ENCODE peak calls at places on chromosomes 2 and 18, in nine cellular contexts. One of them, this sample, is unnamed. For H3K27me3 and H3K9me3, the result is how much of the 10 kb centered on the place peaks cover.

GRCh38 chr2:26324903-26325302 is 21.0 kb upstream of the SELENOI start:
- ATAC-seq in lower lobe of right lung: no peak
- ATAC-seq in heart right ventricle: no peak
- ATAC-seq in CD4-positive, alpha-beta T cell: no peak
- ATAC-seq in CD8-positive, alpha-beta T cell: no peak
- ATAC-seq in right cardiac atrium: no peak
- ATAC-seq in upper lobe of left lung: no peak
- ATAC-seq in K562: no peak
- ATAC-seq in upper lobe of right lung: no peak
- ATAC-seq in this sample: no peak

GRCh38 chr2:212465456-212465855 is 73.1 kb downstream of the ERBB4 start:
- ATAC-seq in lower lobe of right lung: no peak
- ATAC-seq in heart right ventricle: no peak
- ATAC-seq in CD4-positive, alpha-beta T cell: no peak
- ATAC-seq in CD8-positive, alpha-beta T cell: no peak
- ATAC-seq in right cardiac atrium: no peak
- ATAC-seq in upper lobe of left lung: no peak
- ATAC-seq in K562: no peak
- ATAC-seq in upper lobe of right lung: no peak
- ATAC-seq in this sample: no peak

GRCh38 chr2:203743441-203743932 is 37.0 kb downstream of the CD28 start:
- ATAC-seq in lower lobe of right lung: peak
- ATAC-seq in heart right ventricle: no peak
- ATAC-seq in CD4-positive, alpha-beta T cell: no peak
- ATAC-seq in CD8-positive, alpha-beta T cell: no peak
- ATAC-seq in right cardiac atrium: no peak
- ATAC-seq in upper lobe of left lung: peak
- ATAC-seq in K562: no peak
- ATAC-seq in upper lobe of right lung: peak
- ATAC-seq in this sample: peak

GRCh38 chr18:44464401-44465185 is 216.1 kb upstream of the SETBP1 start:
- ATAC-seq in lower lobe of right lung: peak
- ATAC-seq in heart right ventricle: no peak
- ATAC-seq in CD4-positive, alpha-beta T cell: no peak
- ATAC-seq in CD8-positive, alpha-beta T cell: no peak
- ATAC-seq in right cardiac atrium: peak
- ATAC-seq in upper lobe of left lung: no peak
- ATAC-seq in K562: no peak
- ATAC-seq in upper lobe of right lung: peak
- ATAC-seq in this sample: peak

GRCh38 chr2:85763831-85764230 is 10.0 kb downstream of the ATOH8 start:
- ATAC-seq in lower lobe of right lung: no peak
- ATAC-seq in heart right ventricle: no peak
- ATAC-seq in CD4-positive, alpha-beta T cell: no peak
- ATAC-seq in CD8-positive, alpha-beta T cell: no peak
- ATAC-seq in right cardiac atrium: no peak
- ATAC-seq in upper lobe of left lung: no peak
- ATAC-seq in K562: no peak
- ATAC-seq in upper lobe of right lung: no peak
- ATAC-seq in this sample: no peak

GRCh38 chr2:58107803-58108710 is 61.5 kb downstream of the VRK2 start:
- ATAC-seq in lower lobe of right lung: peak
- ATAC-seq in heart right ventricle: peak
- ATAC-seq in CD4-positive, alpha-beta T cell: no peak
- ATAC-seq in CD8-positive, alpha-beta T cell: no peak
- ATAC-seq in right cardiac atrium: peak
- ATAC-seq in upper lobe of left lung: peak
- ATAC-seq in K562: no peak
- ATAC-seq in upper lobe of right lung: peak
- ATAC-seq in this sample: peak

GRCh38 chr18:5294618-5295230 is 802 bp downstream of the ZBTB14 start:
- ATAC-seq in lower lobe of right lung: no peak
- ATAC-seq in heart right ventricle: peak
- ATAC-seq in CD4-positive, alpha-beta T cell: peak
- ATAC-seq in CD8-positive, alpha-beta T cell: peak
- ATAC-seq in right cardiac atrium: no peak
- ATAC-seq in upper lobe of left lung: peak
- ATAC-seq in K562: peak
- ATAC-seq in upper lobe of right lung: peak
- ATAC-seq in this sample: no peak

GRCh38 chr2:204321910-204322765 is 223.1 kb upstream of the PARD3B start:
- ATAC-seq in lower lobe of right lung: no peak
- ATAC-seq in heart right ventricle: peak
- ATAC-seq in CD4-positive, alpha-beta T cell: no peak
- ATAC-seq in CD8-positive, alpha-beta T cell: no peak
- ATAC-seq in right cardiac atrium: peak
- ATAC-seq in upper lobe of left lung: peak
- ATAC-seq in K562: no peak
- ATAC-seq in upper lobe of right lung: peak
- ATAC-seq in this sample: peak

GRCh38 chr2:191974676-191975075 is 127.8 kb upstream of the CAVIN2 start:
- ATAC-seq in lower lobe of right lung: no peak
- ATAC-seq in heart right ventricle: no peak
- ATAC-seq in CD4-positive, alpha-beta T cell: no peak
- ATAC-seq in CD8-positive, alpha-beta T cell: no peak
- ATAC-seq in right cardiac atrium: no peak
- ATAC-seq in upper lobe of left lung: no peak
- ATAC-seq in K562: no peak
- ATAC-seq in upper lobe of right lung: no peak
- ATAC-seq in this sample: no peak

GRCh38 chr2:62760555-62760954 is 55.0 kb downstream of the EHBP1 start:
- ATAC-seq in lower lobe of right lung: no peak
- ATAC-seq in heart right ventricle: no peak
- ATAC-seq in CD4-positive, alpha-beta T cell: no peak
- ATAC-seq in CD8-positive, alpha-beta T cell: no peak
- ATAC-seq in right cardiac atrium: no peak
- ATAC-seq in upper lobe of left lung: no peak
- ATAC-seq in K562: no peak
- ATAC-seq in upper lobe of right lung: no peak
- ATAC-seq in this sample: no peak

GRCh38 chr2:85189606-85190270 is 56.5 kb downstream of the TCF7L1 start:
- ATAC-seq in lower lobe of right lung: no peak
- ATAC-seq in heart right ventricle: no peak
- ATAC-seq in CD4-positive, alpha-beta T cell: no peak
- ATAC-seq in CD8-positive, alpha-beta T cell: no peak
- ATAC-seq in right cardiac atrium: no peak
- ATAC-seq in upper lobe of left lung: no peak
- ATAC-seq in K562: no peak
- ATAC-seq in upper lobe of right lung: no peak
- ATAC-seq in this sample: no peak

GRCh38 chr18:3152294-3152693 is 67.5 kb downstream of the MYOM1 start:
- ATAC-seq in lower lobe of right lung: no peak
- ATAC-seq in heart right ventricle: peak
- ATAC-seq in CD4-positive, alpha-beta T cell: no peak
- ATAC-seq in CD8-positive, alpha-beta T cell: no peak
- ATAC-seq in right cardiac atrium: peak
- ATAC-seq in upper lobe of left lung: no peak
- ATAC-seq in K562: no peak
- ATAC-seq in upper lobe of right lung: no peak
- ATAC-seq in this sample: no peak

GRCh38 chr2:8004250-8004681 is 677.6 kb upstream of the ID2 start:
- ATAC-seq in lower lobe of right lung: peak
- ATAC-seq in heart right ventricle: peak
- ATAC-seq in CD4-positive, alpha-beta T cell: no peak
- ATAC-seq in CD8-positive, alpha-beta T cell: no peak
- ATAC-seq in right cardiac atrium: peak
- ATAC-seq in upper lobe of left lung: no peak
- ATAC-seq in K562: peak
- ATAC-seq in upper lobe of right lung: peak
- ATAC-seq in this sample: peak

GRCh38 chr2:236675051-236675450 is 105.4 kb downstream of the ACKR3 start:
- ATAC-seq in lower lobe of right lung: no peak
- ATAC-seq in heart right ventricle: peak
- ATAC-seq in CD4-positive, alpha-beta T cell: no peak
- ATAC-seq in CD8-positive, alpha-beta T cell: no peak
- ATAC-seq in right cardiac atrium: no peak
- ATAC-seq in upper lobe of left lung: no peak
- ATAC-seq in K562: no peak
- ATAC-seq in upper lobe of right lung: no peak
- ATAC-seq in this sample: no peak

GRCh38 chr2:149084924-149085795 is 46.7 kb downstream of the LYPD6B start:
- ATAC-seq in lower lobe of right lung: peak
- ATAC-seq in heart right ventricle: no peak
- ATAC-seq in CD4-positive, alpha-beta T cell: no peak
- ATAC-seq in CD8-positive, alpha-beta T cell: no peak
- ATAC-seq in right cardiac atrium: no peak
- ATAC-seq in upper lobe of left lung: peak
- ATAC-seq in K562: no peak
- ATAC-seq in upper lobe of right lung: peak
- ATAC-seq in this sample: no peak

GRCh38 chr2:109475531-109476210 is 138.1 kb downstream of the SEPTIN10 start:
- ATAC-seq in lower lobe of right lung: peak
- ATAC-seq in heart right ventricle: no peak
- ATAC-seq in CD4-positive, alpha-beta T cell: no peak
- ATAC-seq in CD8-positive, alpha-beta T cell: no peak
- ATAC-seq in right cardiac atrium: no peak
- ATAC-seq in upper lobe of left lung: peak
- ATAC-seq in K562: no peak
- ATAC-seq in upper lobe of right lung: peak
- ATAC-seq in this sample: no peak

GRCh38 chr2:199465390-199465789 is 7.7 kb upstream of the SATB2 start:
- ATAC-seq in lower lobe of right lung: no peak
- ATAC-seq in heart right ventricle: no peak
- ATAC-seq in CD4-positive, alpha-beta T cell: no peak
- ATAC-seq in CD8-positive, alpha-beta T cell: no peak
- ATAC-seq in right cardiac atrium: no peak
- ATAC-seq in upper lobe of left lung: no peak
- ATAC-seq in K562: no peak
- ATAC-seq in upper lobe of right lung: no peak
- ATAC-seq in this sample: no peak
- H3K27me3 ChIP-seq in lower lobe of right lung: half or more
- H3K27me3 ChIP-seq in heart right ventricle: half or more
- H3K27me3 ChIP-seq in CD4-positive, alpha-beta T cell: half or more
- H3K27me3 ChIP-seq in CD8-positive, alpha-beta T cell: half or more
- H3K27me3 ChIP-seq in right cardiac atrium: under half
- H3K27me3 ChIP-seq in upper lobe of left lung: under half
- H3K27me3 ChIP-seq in K562: under half
- H3K27me3 ChIP-seq in upper lobe of right lung: half or more
- H3K27me3 ChIP-seq in this sample: half or more

DNA sequence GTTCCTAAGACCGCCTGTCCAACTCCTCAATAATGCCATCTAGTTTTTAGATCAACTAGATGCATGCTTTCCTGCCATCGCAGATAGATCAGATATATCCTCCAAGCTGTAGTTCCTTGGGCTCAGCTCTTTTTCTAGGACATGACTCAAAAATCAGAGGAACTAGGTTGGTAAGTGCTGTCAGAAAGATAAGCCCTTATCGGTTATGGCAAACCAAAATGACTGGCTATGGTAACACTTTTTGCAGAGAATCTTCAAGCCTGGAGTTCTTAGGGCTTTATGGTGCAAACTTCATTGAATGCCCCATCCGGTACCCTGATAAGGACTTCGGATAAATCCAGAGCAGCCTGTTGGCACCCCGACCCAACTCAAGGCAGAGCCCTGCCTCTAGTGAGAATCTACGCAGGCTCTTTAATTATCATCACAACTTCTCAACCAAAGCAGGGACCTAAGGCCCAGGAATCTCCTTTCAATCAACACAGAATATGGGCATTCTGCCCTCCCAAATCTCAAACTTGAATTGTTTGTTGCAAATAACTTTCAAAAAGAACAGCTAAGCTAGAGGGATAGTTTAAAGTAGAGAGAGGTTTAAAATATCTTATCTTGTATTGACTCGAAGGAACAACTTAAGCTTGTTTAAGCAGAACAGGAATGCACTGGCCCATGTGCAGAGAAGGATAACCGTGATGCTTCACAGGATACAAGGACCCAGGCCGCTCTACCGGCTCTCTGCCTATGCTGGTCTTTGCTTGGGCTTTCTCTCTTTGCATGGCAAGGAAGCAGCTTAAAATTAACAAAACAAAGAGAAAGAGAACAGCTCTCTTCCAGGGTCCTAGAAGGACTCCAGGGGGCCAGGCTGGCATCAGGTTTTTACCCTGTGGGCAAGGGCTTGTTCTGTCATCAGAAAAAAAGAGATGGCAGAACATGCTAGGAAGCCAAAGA is 3.4 kb upstream of the CYP1B1 start:
- ATAC-seq in lower lobe of right lung: no peak
- ATAC-seq in heart right ventricle: no peak
- ATAC-seq in CD4-positive, alpha-beta T cell: no peak
- ATAC-seq in CD8-positive, alpha-beta T cell: no peak
- ATAC-seq in right cardiac atrium: no peak
- ATAC-seq in upper lobe of left lung: no peak
- ATAC-seq in K562: no peak
- ATAC-seq in upper lobe of right lung: no peak
- ATAC-seq in this sample: no peak
- H3K27ac ChIP-seq in lower lobe of right lung: no peak
- H3K27ac ChIP-seq in heart right ventricle: no peak
- H3K27ac ChIP-seq in CD4-positive, alpha-beta T cell: no peak
- H3K27ac ChIP-seq in CD8-positive, alpha-beta T cell: no peak
- H3K27ac ChIP-seq in right cardiac atrium: no peak
- H3K27ac ChIP-seq in upper lobe of left lung: no peak
- H3K27ac ChIP-seq in K562: no peak
- H3K27ac ChIP-seq in upper lobe of right lung: peak
- H3K27ac ChIP-seq in this sample: no peak

GRCh38 chr18:71237636-71238035 is 948.8 kb downstream of the SOCS6 start:
- ATAC-seq in lower lobe of right lung: no peak
- ATAC-seq in heart right ventricle: no peak
- ATAC-seq in CD4-positive, alpha-beta T cell: no peak
- ATAC-seq in CD8-positive, alpha-beta T cell: no peak
- ATAC-seq in right cardiac atrium: no peak
- ATAC-seq in upper lobe of left lung: no peak
- ATAC-seq in K562: no peak
- ATAC-seq in upper lobe of right lung: no peak
- ATAC-seq in this sample: no peak
- H3K9me3 ChIP-seq in lower lobe of right lung: under half
- H3K9me3 ChIP-seq in heart right ventricle: under half
- H3K9me3 ChIP-seq in CD4-positive, alpha-beta T cell: under half
- H3K9me3 ChIP-seq in CD8-positive, alpha-beta T cell: under half
- H3K9me3 ChIP-seq in right cardiac atrium: under half
- H3K9me3 ChIP-seq in upper lobe of left lung: under half
- H3K9me3 ChIP-seq in K562: under half
- H3K9me3 ChIP-seq in upper lobe of right lung: under half
- H3K9me3 ChIP-seq in this sample: under half

GRCh38 chr2:118847447-118848172 is at the start of gene EN1:
- ATAC-seq in lower lobe of right lung: no peak
- ATAC-seq in heart right ventricle: no peak
- ATAC-seq in CD4-positive, alpha-beta T cell: peak
- ATAC-seq in CD8-positive, alpha-beta T cell: no peak
- ATAC-seq in right cardiac atrium: no peak
- ATAC-seq in upper lobe of left lung: no peak
- ATAC-seq in K562: peak
- ATAC-seq in upper lobe of right lung: no peak
- ATAC-seq in this sample: peak

GRCh38 chr2:118846667-118847446 is 591 bp downstream of the EN1 start:
- ATAC-seq in lower lobe of right lung: no peak
- ATAC-seq in heart right ventricle: no peak
- ATAC-seq in CD4-positive, alpha-beta T cell: no peak
- ATAC-seq in CD8-positive, alpha-beta T cell: no peak
- ATAC-seq in right cardiac atrium: no peak
- ATAC-seq in upper lobe of left lung: no peak
- ATAC-seq in K562: peak
- ATAC-seq in upper lobe of right lung: no peak
- ATAC-seq in this sample: no peak

GRCh38 chr2:118849226-118850170 is 2.0 kb upstream of the EN1 start:
- ATAC-seq in lower lobe of right lung: no peak
- ATAC-seq in heart right ventricle: no peak
- ATAC-seq in CD4-positive, alpha-beta T cell: no peak
- ATAC-seq in CD8-positive, alpha-beta T cell: no peak
- ATAC-seq in right cardiac atrium: no peak
- ATAC-seq in upper lobe of left lung: no peak
- ATAC-seq in K562: no peak
- ATAC-seq in upper lobe of right lung: no peak
- ATAC-seq in this sample: no peak

GRCh38 chr2:118850171-118850900 is 2.9 kb upstream of the EN1 start:
- ATAC-seq in lower lobe of right lung: no peak
- ATAC-seq in heart right ventricle: no peak
- ATAC-seq in CD4-positive, alpha-beta T cell: no peak
- ATAC-seq in CD8-positive, alpha-beta T cell: no peak
- ATAC-seq in right cardiac atrium: no peak
- ATAC-seq in upper lobe of left lung: no peak
- ATAC-seq in K562: no peak
- ATAC-seq in upper lobe of right lung: no peak
- ATAC-seq in this sample: no peak

GRCh38 chr2:118848381-118849225 is 1.2 kb upstream of the EN1 start:
- ATAC-seq in lower lobe of right lung: no peak
- ATAC-seq in heart right ventricle: no peak
- ATAC-seq in CD4-positive, alpha-beta T cell: no peak
- ATAC-seq in CD8-positive, alpha-beta T cell: no peak
- ATAC-seq in right cardiac atrium: no peak
- ATAC-seq in upper lobe of left lung: no peak
- ATAC-seq in K562: no peak
- ATAC-seq in upper lobe of right lung: no peak
- ATAC-seq in this sample: no peak
- H3K27me3 ChIP-seq in lower lobe of right lung: half or more
- H3K27me3 ChIP-seq in heart right ventricle: half or more
- H3K27me3 ChIP-seq in CD4-positive, alpha-beta T cell: half or more
- H3K27me3 ChIP-seq in CD8-positive, alpha-beta T cell: half or more
- H3K27me3 ChIP-seq in right cardiac atrium: under half
- H3K27me3 ChIP-seq in upper lobe of left lung: under half
- H3K27me3 ChIP-seq in K562: under half
- H3K27me3 ChIP-seq in upper lobe of right lung: half or more
- H3K27me3 ChIP-seq in this sample: half or more